ENCODE peak calls at places on chromosomes 6 and 20, in seven cellular contexts. I, Z, E, G, D, X and L are unnamed samples.

GRCh38 chr6:137589067-137589848 is 95.1 kb upstream of the OLIG3 start:
- DNase-seq in D (no peak), X (peak; percentile 6), I (peak; percentile 64), G (peak; percentile 36), Z (peak; percentile 59), E (no peak), L (peak; percentile 56)

GRCh38 chr6:26475823-26476729 is 18.3 kb downstream of the BTN2A1 start:
- DNase-seq in X (no peak), I (no peak), Z (no peak), G (peak; percentile 9), D (no peak), E (no peak), L (no peak)

GRCh38 chr20:41177636-41178035 is 40.3 kb downstream of the PLCG1 start:
- DNase-seq in X (peak; percentile 64), E (peak; percentile 37), I (no peak), Z (no peak), G (peak; percentile 78), D (no peak), L (no peak)

GRCh38 chr20:51022803-51023616 is at the start of gene KCNG1:
- DNase-seq in G (peak; percentile 67), E (peak; percentile 45), D (peak; percentile 70), X (no peak), Z (peak; percentile 17), I (no peak), L (peak; percentile 79)

GRCh38 chr20:6008254-6008653 is 45.6 kb downstream of the LRRN4 start:
- DNase-seq in Z (no peak), I (no peak), E (peak; percentile 72), X (peak; percentile 76), G (peak; percentile 97), D (peak; percentile 46), L (peak; percentile 58)

GRCh38 chr6:235763-236360 is 56.4 kb upstream of the DUSP22 start:
- DNase-seq in Z (no peak), I (no peak), D (no peak), E (no peak), G (peak; percentile 78), X (no peak), L (no peak)

GRCh38 chr6:100176321-100176950 is 182.4 kb upstream of the MCHR2 start:
- DNase-seq in Z (no peak), G (peak; percentile 75), X (peak; percentile 27), I (no peak), D (no peak), E (no peak), L (no peak)

GRCh38 chr6:144681334-144681733 is 396.2 kb downstream of the UTRN start:
- DNase-seq in E (no peak), Z (no peak), I (no peak), X (no peak), G (no peak), D (no peak), L (no peak)

GRCh38 chr20:58647814-58648501 is 3.1 kb upstream of the STX16 start:
- DNase-seq in I (no peak), X (peak; percentile 42), G (peak; percentile 78), Z (no peak), E (no peak), D (peak; percentile 4), L (peak; percentile 58)

GRCh38 chr20:2986466-2986865 is 57.0 kb upstream of the GNRH2 start:
- DNase-seq in X (no peak), I (no peak), D (no peak), E (peak; percentile 29), Z (no peak), G (peak; percentile 48), L (no peak)

GRCh38 chr6:35267897-35268296 is 8.4 kb downstream of the ZNF76 start:
- DNase-seq in X (no peak), E (no peak), Z (no peak), D (no peak), G (no peak), I (no peak), L (no peak)

GRCh38 chr20:53291548-53291947 is 302.1 kb downstream of the ZNF217 start:
- DNase-seq in I (no peak), E (no peak), X (no peak), D (no peak), Z (peak; percentile 25), G (no peak), L (no peak)

GRCh38 chr20:51531141-51531710 is 11.3 kb downstream of the NFATC2 start:
- DNase-seq in G (no peak), E (no peak), Z (no peak), X (no peak), D (no peak), I (no peak), L (no peak)

GRCh38 chr6:88662163-88662580 is 301.2 kb downstream of the RNGTT start:
- DNase-seq in D (peak; percentile 50), E (no peak), G (no peak), X (no peak), Z (no peak), I (no peak), L (no peak)

GRCh38 chr6:134918418-134918961 is 31.4 kb downstream of the ALDH8A1 start:
- DNase-seq in G (no peak), X (no peak), D (no peak), E (no peak), I (no peak), Z (no peak), L (no peak)
- TF ChIP-seq CTCF in G (no peak), X (no peak), D (no peak), E (no peak), I (no peak), Z (no peak), L (no peak)

DNA sequence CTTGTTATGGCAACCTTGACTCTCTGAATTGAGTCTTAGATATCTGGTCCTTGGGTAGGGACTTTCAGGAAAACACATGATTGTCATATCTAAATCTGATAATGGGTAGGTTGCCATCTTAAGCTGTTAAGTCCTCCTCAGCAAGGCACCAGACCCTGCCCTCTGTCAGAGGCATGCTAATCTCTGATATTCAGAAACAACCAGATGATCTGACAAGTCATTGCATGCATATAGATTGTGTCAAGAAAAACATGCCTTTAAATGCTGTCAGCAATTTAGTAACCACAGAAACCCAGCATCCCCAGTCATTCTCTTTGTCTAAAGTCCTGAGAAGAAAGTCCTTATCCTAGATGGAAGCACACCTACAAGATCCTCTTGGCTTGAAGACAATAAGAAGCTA is 149.1 kb downstream of the EDN1 start:
- DNase-seq in D (no peak), I (no peak), Z (peak; percentile 59), G (no peak), E (no peak), X (no peak), L (no peak)
- H3K4me3 ChIP-seq in D (no peak overlapping the region), I (no peak overlapping the region), Z (no peak overlapping the region), G (no peak overlapping the region), E (no peak overlapping the region), X (no peak overlapping the region), L (no peak overlapping the region)

GRCh38 chr6:82249381-82250253 is 2.1 kb upstream of the IBTK start:
- DNase-seq in I (no peak), E (no peak), G (no peak), Z (no peak), D (no peak), X (no peak), L (no peak)

GRCh38 chr6:82246370-82246769 is 1.2 kb downstream of the IBTK start:
- DNase-seq in E (no peak), G (no peak), D (no peak), Z (no peak), X (no peak), I (no peak), L (no peak)

GRCh38 chr6:82248233-82248735 is 740 bp upstream of the IBTK start:
- DNase-seq in E (no peak), X (no peak), Z (peak; percentile 65), G (peak; percentile 48), D (peak; percentile 42), I (no peak), L (peak; percentile 8)

GRCh38 chr6:82246802-82247633 is 526 bp downstream of the IBTK start:
- DNase-seq in I (no peak), D (peak; percentile 59), Z (peak; percentile 68), X (no peak), G (peak; percentile 44), E (peak; percentile 64), L (peak; percentile 55)

DNA sequence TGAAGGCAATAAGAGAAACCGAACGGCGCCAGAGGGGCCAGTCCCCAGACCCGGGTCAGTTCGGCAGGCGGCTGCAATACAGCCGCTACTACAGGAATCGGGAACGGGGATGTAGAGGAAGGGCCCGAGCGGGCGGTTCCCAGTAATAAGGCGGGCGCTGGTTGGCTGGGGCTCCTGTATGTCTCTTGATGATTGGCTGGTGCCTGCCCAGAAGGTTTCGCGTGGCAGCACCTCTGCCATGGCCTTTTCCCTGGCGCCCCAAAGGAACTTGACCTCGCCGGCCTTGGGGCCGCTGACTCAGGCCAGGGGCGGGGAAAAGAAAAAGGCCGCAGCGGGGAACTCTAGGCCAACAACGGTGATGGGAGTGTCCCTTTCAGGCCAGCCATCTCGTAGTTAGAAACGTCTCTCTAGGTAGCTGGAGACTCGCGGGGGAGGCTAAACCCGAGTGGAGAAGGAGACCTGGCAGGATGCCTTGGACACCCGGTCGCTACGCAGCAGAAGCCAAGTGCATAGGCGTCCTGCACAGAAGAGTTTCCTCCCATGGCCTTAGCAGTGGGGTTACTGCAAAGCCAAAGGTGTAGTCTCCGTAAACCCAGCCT is at the start of gene IBTK:
- DNase-seq in X (peak; percentile 73), E (peak; percentile 96), G (peak; percentile 95), I (peak; percentile 97), D (peak; percentile 95), Z (peak; percentile 93), L (peak; percentile 93)
- TF ChIP-seq CTCF in X (no peak), E (no peak), G (no peak), I (no peak), D (no peak), Z (no peak), L (no peak)

GRCh38 chr20:44618318-44618731 is 33.2 kb downstream of the ADA start:
- DNase-seq in E (no peak), Z (no peak), D (no peak), X (no peak), I (peak; percentile 71), G (no peak), L (peak; percentile 32)
- H3K4me3 ChIP-seq in E (no peak overlapping the region), Z (no peak overlapping the region), D (no peak overlapping the region), X (no peak overlapping the region), I (no peak overlapping the region), G (no peak overlapping the region), L (no peak overlapping the region)

GRCh38 chr6:154862536-154862935 is 129.3 kb downstream of the SCAF8 start:
- DNase-seq in D (no peak), X (no peak), E (no peak), G (no peak), I (no peak), Z (no peak), L (no peak)

GRCh38 chr6:154864086-154864430 is 130.8 kb downstream of the SCAF8 start:
- DNase-seq in I (no peak), G (no peak), E (no peak), Z (no peak), D (no peak), X (no peak), L (peak; percentile 36)

GRCh38 chr6:154865291-154865690 is 129.8 kb upstream of the TIAM2 start:
- DNase-seq in E (no peak), D (no peak), I (no peak), Z (no peak), G (no peak), X (no peak), L (no peak)

GRCh38 chr6:154872605-154873004 is 122.5 kb upstream of the TIAM2 start:
- DNase-seq in D (no peak), X (no peak), I (no peak), Z (no peak), E (no peak), G (no peak), L (no peak)

DNA sequence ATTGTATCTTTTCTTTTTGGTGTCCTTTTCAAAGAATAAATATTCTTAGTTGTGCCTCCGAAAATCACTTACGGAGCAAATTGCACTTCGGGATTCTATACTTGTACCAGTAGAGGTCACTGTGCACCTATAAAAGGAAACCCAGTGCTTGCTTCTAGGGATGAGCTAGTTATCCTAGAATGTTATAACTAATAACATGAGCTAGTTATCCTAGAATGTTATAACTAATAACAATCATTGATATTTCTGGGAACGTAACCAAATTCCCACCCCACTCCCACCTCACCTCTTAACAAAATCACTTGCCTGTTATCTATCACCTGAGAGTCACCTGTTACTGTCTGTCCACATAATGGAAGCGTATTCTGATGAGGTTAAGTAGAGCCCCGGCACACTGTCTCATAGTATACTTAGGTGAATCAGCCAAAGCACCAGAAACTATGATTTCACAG is 126.9 kb upstream of the TIAM2 start:
- DNase-seq in X (peak; percentile 34), Z (peak; percentile 16), G (peak; percentile 74), I (no peak), E (no peak), D (no peak), L (peak; percentile 15)
- TF ChIP-seq CTCF in X (peak; percentile 78), Z (peak; percentile 43), G (peak; percentile 73), I (peak; percentile 49), E (peak; percentile 15), D (peak; percentile 61), L (peak; percentile 75)